ENCODE peak calls at places on chromosomes 3 and 15, in nine cellular contexts. One of them, this sample, is unnamed.

GRCh38 chr3:139574026-139574947 is 34.7 kb upstream of the RBP1 start:
- DNase-seq in RKO: no peak
- DNase-seq in RCC 7860: no peak
- DNase-seq in anterior cingulate cortex: no peak
- DNase-seq in hippocampal formation: no peak
- DNase-seq in hepatocyte: no peak
- DNase-seq in NCI-H345: no peak
- DNase-seq in memory B cell: no peak
- DNase-seq in NCI-H1417: no peak
- DNase-seq in this sample: peak

GRCh38 chr3:186194451-186194811 is 85.5 kb upstream of the ETV5 start:
- DNase-seq in hippocampal formation: no peak
- DNase-seq in hepatocyte: no peak
- DNase-seq in memory B cell: no peak
- DNase-seq in RCC 7860: no peak
- DNase-seq in NCI-H1417: no peak
- DNase-seq in RKO: no peak
- DNase-seq in anterior cingulate cortex: no peak
- DNase-seq in NCI-H345: no peak
- DNase-seq in this sample: no peak

GRCh38 chr15:37134699-37135131 is 34.4 kb upstream of the MEIS2 start:
- DNase-seq in RKO: peak
- DNase-seq in hippocampal formation: peak
- DNase-seq in NCI-H1417: peak
- DNase-seq in memory B cell: no peak
- DNase-seq in RCC 7860: peak
- DNase-seq in hepatocyte: peak
- DNase-seq in NCI-H345: peak
- DNase-seq in anterior cingulate cortex: no peak
- DNase-seq in this sample: no peak

GRCh38 chr3:42545284-42545900 is 36.4 kb downstream of the SEC22C start:
- DNase-seq in NCI-H345: no peak
- DNase-seq in anterior cingulate cortex: no peak
- DNase-seq in memory B cell: no peak
- DNase-seq in RCC 7860: no peak
- DNase-seq in hepatocyte: no peak
- DNase-seq in hippocampal formation: no peak
- DNase-seq in NCI-H1417: no peak
- DNase-seq in RKO: no peak
- DNase-seq in this sample: no peak

GRCh38 chr3:111998661-111999641 is at the start of gene TAGLN3:
- DNase-seq in anterior cingulate cortex: peak
- DNase-seq in NCI-H345: peak
- DNase-seq in NCI-H1417: peak
- DNase-seq in hippocampal formation: peak
- DNase-seq in RKO: no peak
- DNase-seq in hepatocyte: peak
- DNase-seq in memory B cell: no peak
- DNase-seq in RCC 7860: no peak
- DNase-seq in this sample: peak

GRCh38 chr15:71752604-71753289 is 57.6 kb upstream of the NR2E3 start:
- DNase-seq in hippocampal formation: no peak
- DNase-seq in RCC 7860: peak
- DNase-seq in anterior cingulate cortex: no peak
- DNase-seq in hepatocyte: peak
- DNase-seq in RKO: peak
- DNase-seq in NCI-H345: no peak
- DNase-seq in memory B cell: no peak
- DNase-seq in NCI-H1417: peak
- DNase-seq in this sample: peak

GRCh38 chr3:13316603-13317002 is 103.5 kb downstream of the NUP210 start:
- DNase-seq in memory B cell: no peak
- DNase-seq in hippocampal formation: peak
- DNase-seq in NCI-H345: no peak
- DNase-seq in RKO: no peak
- DNase-seq in anterior cingulate cortex: no peak
- DNase-seq in hepatocyte: no peak
- DNase-seq in RCC 7860: no peak
- DNase-seq in NCI-H1417: no peak
- DNase-seq in this sample: no peak

GRCh38 chr15:95944856-95945255 is 385.6 kb upstream of the NR2F2 start:
- DNase-seq in RKO: no peak
- DNase-seq in NCI-H345: no peak
- DNase-seq in memory B cell: no peak
- DNase-seq in anterior cingulate cortex: no peak
- DNase-seq in RCC 7860: no peak
- DNase-seq in NCI-H1417: no peak
- DNase-seq in hepatocyte: no peak
- DNase-seq in hippocampal formation: no peak
- DNase-seq in this sample: no peak

GRCh38 chr3:193388371-193388770 is 9.8 kb upstream of the ATP13A5 start:
- DNase-seq in RKO: no peak
- DNase-seq in hepatocyte: no peak
- DNase-seq in anterior cingulate cortex: no peak
- DNase-seq in hippocampal formation: no peak
- DNase-seq in RCC 7860: no peak
- DNase-seq in memory B cell: no peak
- DNase-seq in NCI-H1417: no peak
- DNase-seq in NCI-H345: no peak
- DNase-seq in this sample: no peak

GRCh38 chr3:3636815-3637214 is 162.4 kb upstream of the LRRN1 start:
- DNase-seq in RCC 7860: no peak
- DNase-seq in hippocampal formation: no peak
- DNase-seq in NCI-H1417: no peak
- DNase-seq in memory B cell: no peak
- DNase-seq in NCI-H345: no peak
- DNase-seq in anterior cingulate cortex: no peak
- DNase-seq in RKO: no peak
- DNase-seq in hepatocyte: no peak
- DNase-seq in this sample: no peak

GRCh38 chr3:128195369-128195768 is 42.1 kb downstream of the EEFSEC start:
- DNase-seq in NCI-H345: no peak
- DNase-seq in NCI-H1417: no peak
- DNase-seq in RKO: no peak
- DNase-seq in memory B cell: no peak
- DNase-seq in hippocampal formation: no peak
- DNase-seq in anterior cingulate cortex: no peak
- DNase-seq in RCC 7860: no peak
- DNase-seq in hepatocyte: no peak
- DNase-seq in this sample: no peak

GRCh38 chr3:187843654-187844053 is 98.4 kb upstream of the BCL6 start:
- DNase-seq in hippocampal formation: no peak
- DNase-seq in hepatocyte: no peak
- DNase-seq in NCI-H1417: no peak
- DNase-seq in memory B cell: no peak
- DNase-seq in RCC 7860: no peak
- DNase-seq in RKO: no peak
- DNase-seq in NCI-H345: no peak
- DNase-seq in anterior cingulate cortex: no peak
- DNase-seq in this sample: no peak

GRCh38 chr3:55662683-55663082 is 175.6 kb upstream of the WNT5A start:
- DNase-seq in hepatocyte: no peak
- DNase-seq in NCI-H345: no peak
- DNase-seq in RKO: peak
- DNase-seq in anterior cingulate cortex: no peak
- DNase-seq in memory B cell: no peak
- DNase-seq in RCC 7860: peak
- DNase-seq in hippocampal formation: no peak
- DNase-seq in NCI-H1417: no peak
- DNase-seq in this sample: no peak

GRCh38 chr3:132550579-132551305 is 46.3 kb upstream of the ACKR4 start:
- DNase-seq in hippocampal formation: no peak
- DNase-seq in anterior cingulate cortex: no peak
- DNase-seq in NCI-H345: no peak
- DNase-seq in RCC 7860: no peak
- DNase-seq in hepatocyte: no peak
- DNase-seq in RKO: no peak
- DNase-seq in memory B cell: no peak
- DNase-seq in NCI-H1417: no peak
- DNase-seq in this sample: no peak

GRCh38 chr3:87145553-87145952 is 81.6 kb upstream of the CHMP2B start:
- DNase-seq in NCI-H1417: no peak
- DNase-seq in anterior cingulate cortex: no peak
- DNase-seq in RCC 7860: no peak
- DNase-seq in NCI-H345: no peak
- DNase-seq in hippocampal formation: no peak
- DNase-seq in RKO: peak
- DNase-seq in memory B cell: no peak
- DNase-seq in hepatocyte: no peak
- DNase-seq in this sample: no peak

GRCh38 chr15:27124287-27124830 is 153.4 kb downstream of the GABRG3 start:
- DNase-seq in hepatocyte: peak
- DNase-seq in hippocampal formation: no peak
- DNase-seq in RCC 7860: peak
- DNase-seq in NCI-H345: peak
- DNase-seq in RKO: peak
- DNase-seq in NCI-H1417: peak
- DNase-seq in memory B cell: no peak
- DNase-seq in anterior cingulate cortex: no peak
- DNase-seq in this sample: no peak

GRCh38 chr3:48747015-48747615 is 30.1 kb upstream of the IP6K2 start:
- DNase-seq in RKO: no peak
- DNase-seq in hepatocyte: no peak
- DNase-seq in RCC 7860: no peak
- DNase-seq in hippocampal formation: peak
- DNase-seq in memory B cell: no peak
- DNase-seq in NCI-H345: no peak
- DNase-seq in NCI-H1417: no peak
- DNase-seq in anterior cingulate cortex: no peak
- DNase-seq in this sample: no peak

GRCh38 chr15:100602822-100603393 is 519 bp downstream of the ASB7 start:
- DNase-seq in hippocampal formation: no peak
- DNase-seq in memory B cell: peak
- DNase-seq in hepatocyte: peak
- DNase-seq in RKO: peak
- DNase-seq in anterior cingulate cortex: no peak
- DNase-seq in NCI-H1417: no peak
- DNase-seq in NCI-H345: peak
- DNase-seq in RCC 7860: peak
- DNase-seq in this sample: no peak

GRCh38 chr15:45333550-45333949 is 44.8 kb downstream of the GATM start:
- DNase-seq in hepatocyte: peak
- DNase-seq in RCC 7860: peak
- DNase-seq in anterior cingulate cortex: no peak
- DNase-seq in RKO: no peak
- DNase-seq in NCI-H1417: no peak
- DNase-seq in NCI-H345: peak
- DNase-seq in memory B cell: no peak
- DNase-seq in hippocampal formation: no peak
- DNase-seq in this sample: no peak

GRCh38 chr15:31615643-31616415 is 289.2 kb downstream of the KLF13 start:
- DNase-seq in hippocampal formation: no peak
- DNase-seq in RKO: no peak
- DNase-seq in RCC 7860: no peak
- DNase-seq in NCI-H345: no peak
- DNase-seq in anterior cingulate cortex: no peak
- DNase-seq in hepatocyte: no peak
- DNase-seq in NCI-H1417: no peak
- DNase-seq in memory B cell: no peak
- DNase-seq in this sample: no peak

GRCh38 chr3:10882851-10883250 is 66.8 kb downstream of the SLC6A11 start:
- DNase-seq in NCI-H1417: no peak
- DNase-seq in hippocampal formation: no peak
- DNase-seq in anterior cingulate cortex: no peak
- DNase-seq in hepatocyte: no peak
- DNase-seq in RKO: no peak
- DNase-seq in memory B cell: no peak
- DNase-seq in NCI-H345: no peak
- DNase-seq in RCC 7860: no peak
- DNase-seq in this sample: no peak

GRCh38 chr3:139302084-139302800 is 41.6 kb upstream of the MRPS22 start:
- DNase-seq in RKO: peak
- DNase-seq in anterior cingulate cortex: no peak
- DNase-seq in hippocampal formation: no peak
- DNase-seq in memory B cell: no peak
- DNase-seq in hepatocyte: peak
- DNase-seq in NCI-H345: no peak
- DNase-seq in NCI-H1417: no peak
- DNase-seq in RCC 7860: peak
- DNase-seq in this sample: no peak

GRCh38 chr3:121918779-121919483 is 24.7 kb downstream of the SLC15A2 start:
- DNase-seq in memory B cell: no peak
- DNase-seq in hippocampal formation: no peak
- DNase-seq in NCI-H345: no peak
- DNase-seq in NCI-H1417: no peak
- DNase-seq in anterior cingulate cortex: peak
- DNase-seq in hepatocyte: no peak
- DNase-seq in RKO: no peak
- DNase-seq in RCC 7860: no peak
- DNase-seq in this sample: no peak

GRCh38 chr3:128922804-128923459 is 43.5 kb downstream of the ACAD9 start:
- DNase-seq in hepatocyte: no peak
- DNase-seq in memory B cell: no peak
- DNase-seq in NCI-H1417: no peak
- DNase-seq in anterior cingulate cortex: no peak
- DNase-seq in hippocampal formation: no peak
- DNase-seq in NCI-H345: no peak
- DNase-seq in RCC 7860: no peak
- DNase-seq in RKO: no peak
- DNase-seq in this sample: no peak